ENCODE peak calls at places on chromosome 9, in five cellular contexts. G is H9, H is H1, D is neuronal stem cell, R is mesenchymal stem cell. M is an unnamed sample.

GRCh38 chr9:444528-444927 is 229.9 kb downstream of the DOCK8 start:
- DNase-seq in D (no peak), G (peak), R (no peak), H (no peak), M (no peak)

GRCh38 chr9:15249042-15249818 is 57.8 kb downstream of the TTC39B start:
- DNase-seq in D (no peak), H (no peak), R (peak), G (no peak), M (no peak)

GRCh38 chr9:114016629-114017423 is 61.3 kb downstream of the AMBP start:
- DNase-seq in R (no peak), G (no peak), D (no peak), H (no peak), M (no peak)

GRCh38 chr9:126474201-126474765 is 139.4 kb upstream of the LMX1B start:
- DNase-seq in H (no peak), R (peak), G (no peak), D (no peak), M (no peak)

GRCh38 chr9:85534340-85534739 is 207.4 kb downstream of the AGTPBP1 start:
- DNase-seq in R (no peak), G (no peak), H (no peak), D (no peak), M (no peak)

GRCh38 chr9:132551556-132551955 is 30.9 kb upstream of the BARHL1 start:
- DNase-seq in R (no peak), D (no peak), G (no peak), H (no peak), M (no peak)

GRCh38 chr9:115395511-115396021 is 277.6 kb upstream of the TNC start:
- DNase-seq in R (peak), D (no peak), G (no peak), H (no peak), M (no peak)

GRCh38 chr9:97437151-97437550 is 25.3 kb downstream of the TDRD7 start:
- DNase-seq in R (no peak), D (no peak), H (no peak), G (no peak), M (no peak)

GRCh38 chr9:132192728-132193127 is 30.9 kb downstream of the NTNG2 start:
- DNase-seq in H (no peak), D (no peak), R (no peak), G (no peak), M (no peak)

GRCh38 chr9:16530669-16531461 is 339.6 kb downstream of the BNC2 start:
- DNase-seq in H (no peak), D (no peak), R (peak), G (no peak), M (no peak)

GRCh38 chr9:82332018-82332773 is 343.6 kb downstream of the SPATA31D1 start:
- DNase-seq in H (no peak), R (peak), D (no peak), G (no peak), M (peak)

GRCh38 chr9:20407013-20407412 is 215.3 kb downstream of the MLLT3 start:
- DNase-seq in G (no peak), D (no peak), H (no peak), R (no peak), M (no peak)

GRCh38 chr9:8823131-8823895 is 1023.7 kb upstream of the DMAC1 start:
- DNase-seq in D (no peak), R (no peak), H (no peak), G (no peak), M (no peak)

GRCh38 chr9:98927724-98928123 is 16.0 kb upstream of the COL15A1 start:
- DNase-seq in R (no peak), D (no peak), H (no peak), G (no peak), M (no peak)
- H2BK12ac ChIP-seq in R (no peak), D (no peak), H (no peak), G (no peak), M (no peak)

GRCh38 chr9:33197279-33197678 is 30.1 kb upstream of the B4GALT1 start:
- DNase-seq in D (no peak), G (no peak), R (no peak), H (no peak), M (no peak)
- H4K91ac ChIP-seq in D (no peak), G (no peak), R (no peak), H (peak), M (no peak)

GRCh38 chr9:36967997-36968396 is 66.1 kb downstream of the PAX5 start:
- DNase-seq in R (no peak), D (no peak), H (no peak), G (no peak), M (no peak)
- H3K27ac ChIP-seq in R (no peak), D (no peak), H (no peak), G (no peak), M (no peak)

GRCh38 chr9:35628389-35628991 is 10.3 kb upstream of the CD72 start:
- DNase-seq in R (no peak), H (no peak), D (no peak), G (no peak), M (no peak)
- H2BK12ac ChIP-seq in R (no peak), H (no peak), D (no peak), G (no peak), M (no peak)

GRCh38 chr9:129500863-129501770 is 119.8 kb downstream of the C9orf50 start:
- DNase-seq in D (no peak), H (no peak), G (no peak), R (no peak), M (no peak)
- H4K91ac ChIP-seq in D (no peak), H (peak), G (no peak), R (peak), M (peak)

GRCh38 chr9:93059960-93060591 is 1.6 kb downstream of the SUSD3 start:
- DNase-seq in G (no peak), H (no peak), R (no peak), D (no peak), M (no peak)

GRCh38 chr9:93058357-93059096 is at the start of gene SUSD3:
- DNase-seq in H (peak), D (peak), R (peak), G (peak), M (peak)

GRCh38 chr9:93057703-93058356 is 671 bp upstream of the SUSD3 start:
- DNase-seq in R (no peak), H (no peak), G (no peak), D (no peak), M (no peak)

GRCh38 chr9:93060746-93061259 is 2.3 kb downstream of the SUSD3 start:
- DNase-seq in G (no peak), H (no peak), R (no peak), D (no peak), M (no peak)

GRCh38 chr9:93059097-93059959 is 827 bp downstream of the SUSD3 start:
- DNase-seq in G (no peak), H (no peak), D (no peak), R (no peak), M (no peak)
- H3K27ac ChIP-seq in G (no peak), H (no peak), D (no peak), R (no peak), M (no peak)

M was measured in trophoblast cell.